ENCODE peak calls at places on chromosome 16, in four cellular contexts. One of them, this sample, is unnamed.

GRCh38 chr16:87389245-87389644 is 2.9 kb upstream of the MAP1LC3B start:
- DNase-seq in K562: peak
- DNase-seq in HepG2: peak
- DNase-seq in GM12878: no peak
- DNase-seq in this sample: no peak

GRCh38 chr16:50469121-50469743 is 79.0 kb upstream of the NKD1 start:
- DNase-seq in GM12878: no peak
- DNase-seq in K562: no peak
- DNase-seq in HepG2: no peak
- DNase-seq in this sample: no peak

GRCh38 chr16:47924950-47925349 is 230.8 kb downstream of the ABCC12 start:
- DNase-seq in GM12878: no peak
- DNase-seq in K562: no peak
- DNase-seq in HepG2: no peak
- DNase-seq in this sample: no peak

GRCh38 chr16:19674485-19674884 is 43.5 kb downstream of the KNOP1 start:
- DNase-seq in K562: no peak
- DNase-seq in GM12878: no peak
- DNase-seq in HepG2: no peak
- DNase-seq in this sample: no peak

GRCh38 chr16:31223044-31223443 is 6.1 kb upstream of the PYDC1 start:
- DNase-seq in HepG2: no peak
- DNase-seq in K562: no peak
- DNase-seq in GM12878: no peak
- DNase-seq in this sample: peak

GRCh38 chr16:54934536-54935410 is 4.1 kb downstream of the IRX5 start:
- DNase-seq in K562: no peak
- DNase-seq in HepG2: no peak
- DNase-seq in GM12878: no peak
- DNase-seq in this sample: no peak

GRCh38 chr16:71711789-71712188 is 12.7 kb downstream of the PHLPP2 start:
- DNase-seq in K562: no peak
- DNase-seq in GM12878: no peak
- DNase-seq in HepG2: no peak
- DNase-seq in this sample: no peak

GRCh38 chr16:54193656-54194007 is 93.0 kb downstream of the IRX3 start:
- DNase-seq in K562: peak
- DNase-seq in HepG2: peak
- DNase-seq in GM12878: peak
- DNase-seq in this sample: peak

GRCh38 chr16:80993293-80993691 is 13.4 kb downstream of the CMC2 start:
- DNase-seq in HepG2: peak
- DNase-seq in K562: peak
- DNase-seq in GM12878: no peak
- DNase-seq in this sample: no peak

GRCh38 chr16:88010971-88011483 is 59.8 kb downstream of the BANP start:
- DNase-seq in K562: no peak
- DNase-seq in GM12878: no peak
- DNase-seq in HepG2: no peak
- DNase-seq in this sample: no peak

GRCh38 chr16:80440691-80441090 is 100.1 kb upstream of the DYNLRB2 start:
- DNase-seq in GM12878: no peak
- DNase-seq in K562: no peak
- DNase-seq in HepG2: no peak
- DNase-seq in this sample: no peak

GRCh38 chr16:77866769-77867168 is 78.4 kb downstream of the VAT1L start:
- DNase-seq in K562: no peak
- DNase-seq in GM12878: no peak
- DNase-seq in HepG2: no peak
- DNase-seq in this sample: no peak

GRCh38 chr16:86375370-86375769 is 135.0 kb upstream of the FOXF1 start:
- DNase-seq in HepG2: no peak
- DNase-seq in GM12878: no peak
- DNase-seq in K562: no peak
- DNase-seq in this sample: no peak

GRCh38 chr16:73002836-73003235 is 45.1 kb downstream of the ZFHX3 start:
- DNase-seq in K562: no peak
- DNase-seq in HepG2: no peak
- DNase-seq in GM12878: no peak
- DNase-seq in this sample: no peak

GRCh38 chr16:5496013-5496412 is 398.4 kb upstream of the EEF2KMT start:
- DNase-seq in GM12878: no peak
- DNase-seq in K562: no peak
- DNase-seq in HepG2: no peak
- DNase-seq in this sample: no peak

GRCh38 chr16:66409156-66409555 is 17.9 kb upstream of the BEAN1 start:
- DNase-seq in HepG2: no peak
- DNase-seq in GM12878: no peak
- DNase-seq in K562: no peak
- DNase-seq in this sample: no peak

GRCh38 chr16:88023366-88023765 is 72.1 kb downstream of the BANP start:
- DNase-seq in HepG2: no peak
- DNase-seq in K562: no peak
- DNase-seq in GM12878: no peak
- DNase-seq in this sample: no peak

GRCh38 chr16:15874745-15875314 is 13.6 kb downstream of the CEP20 start:
- DNase-seq in HepG2: peak
- DNase-seq in GM12878: no peak
- DNase-seq in K562: peak
- DNase-seq in this sample: peak

GRCh38 chr16:1265826-1266225 is 10.0 kb downstream of the TPSD1 start:
- DNase-seq in HepG2: no peak
- DNase-seq in K562: no peak
- DNase-seq in GM12878: no peak
- DNase-seq in this sample: no peak

GRCh38 chr16:15732416-15732815 is 82.4 kb downstream of the NDE1 start:
- DNase-seq in K562: no peak
- DNase-seq in GM12878: no peak
- DNase-seq in HepG2: no peak
- DNase-seq in this sample: no peak

GRCh38 chr16:75860654-75861053 is 134.4 kb upstream of the CPHXL start:
- DNase-seq in K562: peak
- DNase-seq in GM12878: no peak
- DNase-seq in HepG2: peak
- DNase-seq in this sample: no peak

GRCh38 chr16:11329080-11329491 is 16.2 kb upstream of the RMI2 start:
- DNase-seq in GM12878: peak
- DNase-seq in K562: no peak
- DNase-seq in HepG2: no peak
- DNase-seq in this sample: no peak

GRCh38 chr16:53417011-53417410 is 17.3 kb upstream of the RBL2 start:
- DNase-seq in HepG2: no peak
- DNase-seq in GM12878: no peak
- DNase-seq in K562: no peak
- DNase-seq in this sample: no peak

GRCh38 chr16:96935-97381 is 18.9 kb downstream of the MPG start:
- DNase-seq in GM12878: peak
- DNase-seq in K562: peak
- DNase-seq in HepG2: peak
- DNase-seq in this sample: peak

GRCh38 chr16:20798364-20798763 is 7.9 kb downstream of the ERI2 start:
- DNase-seq in K562: no peak
- DNase-seq in GM12878: no peak
- DNase-seq in HepG2: no peak
- DNase-seq in this sample: no peak

GRCh38 chr16:397736-398332 is 835 bp downstream of the NME4 start:
- DNase-seq in HepG2: peak
- DNase-seq in GM12878: no peak
- DNase-seq in K562: peak
- DNase-seq in this sample: peak

GRCh38 chr16:21156767-21157467 is 1.6 kb upstream of the LDAF1 start:
- DNase-seq in HepG2: peak
- DNase-seq in K562: peak
- DNase-seq in GM12878: no peak
- DNase-seq in this sample: peak

GRCh38 chr16:89049484-89050118 is 44.1 kb upstream of the ACSF3 start:
- DNase-seq in K562: no peak
- DNase-seq in GM12878: no peak
- DNase-seq in HepG2: no peak
- DNase-seq in this sample: no peak

GRCh38 chr16:3961449-3961849 is 80.9 kb upstream of the CREBBP start:
- DNase-seq in HepG2: peak
- DNase-seq in K562: no peak
- DNase-seq in GM12878: no peak
- DNase-seq in this sample: peak

GRCh38 chr16:11581677-11582076 is 5.0 kb downstream of the LITAF start:
- DNase-seq in GM12878: no peak
- DNase-seq in K562: no peak
- DNase-seq in HepG2: no peak
- DNase-seq in this sample: no peak

GRCh38 chr16:27640277-27640600 is 90.3 kb downstream of the KATNIP start:
- DNase-seq in GM12878: no peak
- DNase-seq in HepG2: no peak
- DNase-seq in K562: no peak
- DNase-seq in this sample: no peak
- TF ChIP-seq TARDBP in GM12878: no peak
- TF ChIP-seq TARDBP in HepG2: no peak
- TF ChIP-seq TARDBP in K562: no peak
- TF ChIP-seq TARDBP in this sample: no peak

GRCh38 chr16:59605706-59606105 is 871.6 kb upstream of the GOT2 start:
- DNase-seq in HepG2: no peak
- DNase-seq in K562: no peak
- DNase-seq in GM12878: no peak
- DNase-seq in this sample: no peak
- TF ChIP-seq TARDBP in HepG2: no peak
- TF ChIP-seq TARDBP in K562: no peak
- TF ChIP-seq TARDBP in GM12878: no peak
- TF ChIP-seq TARDBP in this sample: no peak

GRCh38 chr16:84557504-84557903 is 53.0 kb upstream of the MEAK7 start:
- DNase-seq in HepG2: no peak
- DNase-seq in K562: no peak
- DNase-seq in GM12878: no peak
- DNase-seq in this sample: no peak

GRCh38 chr16:84560269-84560668 is 55.8 kb upstream of the MEAK7 start:
- DNase-seq in GM12878: no peak
- DNase-seq in HepG2: no peak
- DNase-seq in K562: no peak
- DNase-seq in this sample: no peak

GRCh38 chr16:84557059-84557458 is 52.6 kb upstream of the MEAK7 start:
- DNase-seq in K562: no peak
- DNase-seq in GM12878: no peak
- DNase-seq in HepG2: no peak
- DNase-seq in this sample: no peak

GRCh38 chr16:84561291-84561690 is 56.6 kb downstream of the COTL1 start:
- DNase-seq in HepG2: no peak
- DNase-seq in K562: no peak
- DNase-seq in GM12878: no peak
- DNase-seq in this sample: no peak

DNA sequence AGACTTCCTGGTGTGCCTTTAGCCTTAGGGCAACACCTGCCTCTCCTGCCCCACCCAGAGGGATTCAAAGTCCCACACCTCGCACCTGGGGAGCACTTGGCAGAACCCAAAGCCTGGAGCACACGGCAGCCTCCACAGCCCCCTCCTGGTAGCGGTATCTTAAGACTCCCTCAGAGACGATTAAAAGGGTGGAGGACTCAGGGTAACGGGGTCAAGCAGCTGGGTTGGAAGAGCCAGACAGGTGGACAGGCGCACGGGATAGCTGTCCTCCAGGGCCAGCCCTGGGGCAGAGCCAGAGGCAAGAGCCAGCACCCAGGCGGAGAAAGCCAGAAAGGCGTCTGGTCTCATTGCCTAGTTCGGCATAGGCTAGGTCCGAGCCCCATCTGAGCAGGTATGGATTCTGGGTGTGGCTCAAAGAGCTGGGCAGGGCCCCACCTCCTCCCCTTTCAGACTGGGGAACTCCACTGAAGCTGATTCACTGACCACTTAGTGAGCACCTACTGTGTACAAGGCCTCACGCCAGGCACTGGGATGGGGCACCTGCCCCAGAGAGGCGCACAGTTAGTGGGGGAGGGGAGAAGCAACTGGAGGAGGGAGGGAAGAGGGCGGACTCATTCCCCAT is 55.0 kb upstream of the MEAK7 start:
- DNase-seq in HepG2: no peak
- DNase-seq in K562: no peak
- DNase-seq in GM12878: no peak
- DNase-seq in this sample: no peak
- TF ChIP-seq TARDBP in HepG2: no peak
- TF ChIP-seq TARDBP in K562: no peak
- TF ChIP-seq TARDBP in GM12878: no peak
- TF ChIP-seq TARDBP in this sample: no peak

GRCh38 chr16:13036600-13036999 is 135.2 kb downstream of the SHISA9 start:
- DNase-seq in HepG2: peak
- DNase-seq in GM12878: no peak
- DNase-seq in K562: peak
- DNase-seq in this sample: no peak

GRCh38 chr16:13041180-13041579 is 139.8 kb downstream of the SHISA9 start:
- DNase-seq in GM12878: no peak
- DNase-seq in HepG2: no peak
- DNase-seq in K562: no peak
- DNase-seq in this sample: no peak

GRCh38 chr16:13039526-13039925 is 138.1 kb downstream of the SHISA9 start:
- DNase-seq in K562: no peak
- DNase-seq in HepG2: no peak
- DNase-seq in GM12878: no peak
- DNase-seq in this sample: no peak

GRCh38 chr16:13041646-13042045 is 140.2 kb downstream of the SHISA9 start:
- DNase-seq in HepG2: no peak
- DNase-seq in GM12878: no peak
- DNase-seq in K562: no peak
- DNase-seq in this sample: no peak

GRCh38 chr16:13038591-13038990 is 137.2 kb downstream of the SHISA9 start:
- DNase-seq in HepG2: no peak
- DNase-seq in GM12878: no peak
- DNase-seq in K562: no peak
- DNase-seq in this sample: no peak
- TF ChIP-seq TARDBP in HepG2: no peak
- TF ChIP-seq TARDBP in GM12878: no peak
- TF ChIP-seq TARDBP in K562: no peak
- TF ChIP-seq TARDBP in this sample: no peak

This sample was measured in HEK293T.